ENCODE peak calls at places on chromosomes 5 and 9, in seven cellular contexts. G, R, K, Z, Q, D and U are unnamed samples.

GRCh38 chr9:37966443-37967271 is 62.7 kb upstream of the SLC25A51 start:
- DNase-seq in G (no peak), R (no peak), K (no peak), Z (peak; percentile 26), Q (no peak), D (no peak), U (no peak)

GRCh38 chr5:126998201-126998631 is 32.1 kb downstream of the MARCHF3 start:
- DNase-seq in G (peak; percentile 70), R (no peak), K (no peak), Z (no peak), Q (no peak), D (peak; percentile 44), U (peak; percentile 50)

GRCh38 chr9:135278586-135278985 is 191.1 kb downstream of the OLFM1 start:
- DNase-seq in G (no peak), R (no peak), K (no peak), Z (no peak), Q (no peak), D (no peak), U (no peak)

GRCh38 chr5:125198270-125198974 is 452.0 kb upstream of the ZNF608 start:
- DNase-seq in G (peak; percentile 63), R (no peak), K (peak; percentile 57), Z (peak; percentile 68), Q (peak; percentile 55), D (no peak), U (no peak)

GRCh38 chr9:91374939-91375338 is 13.2 kb upstream of the AUH start:
- DNase-seq in G (peak; percentile 85), R (no peak), K (no peak), Z (no peak), Q (no peak), D (no peak), U (no peak)

GRCh38 chr9:131429121-131430012 is 35.5 kb downstream of the PRRC2B start:
- DNase-seq in G (no peak), R (no peak), K (no peak), Z (no peak), Q (no peak), D (no peak), U (no peak)

GRCh38 chr5:37043693-37044092 is 167.1 kb downstream of the NIPBL start:
- DNase-seq in G (no peak), R (no peak), K (no peak), Z (no peak), Q (no peak), D (no peak), U (no peak)

GRCh38 chr5:65262094-65262493 is 219.6 kb downstream of the ADAMTS6 start:
- DNase-seq in G (no peak), R (no peak), K (no peak), Z (no peak), Q (peak; percentile 18), D (no peak), U (no peak)

GRCh38 chr5:132495063-132495671 is 4.6 kb upstream of the IRF1 start:
- DNase-seq in G (no peak), R (no peak), K (no peak), Z (no peak), Q (no peak), D (no peak), U (no peak)

GRCh38 chr9:73531658-73532057 is 380.0 kb downstream of the ANXA1 start:
- DNase-seq in G (no peak), R (no peak), K (no peak), Z (no peak), Q (no peak), D (peak; percentile 4), U (peak; percentile 4)

GRCh38 chr5:98206566-98206965 is 566.9 kb upstream of the RGMB start:
- DNase-seq in G (no peak), R (no peak), K (no peak), Z (no peak), Q (no peak), D (no peak), U (no peak)

GRCh38 chr9:97759611-97760288 is 62.6 kb upstream of the XPA start:
- DNase-seq in G (peak; percentile 22), R (no peak), K (no peak), Z (no peak), Q (no peak), D (no peak), U (no peak)

GRCh38 chr9:85377751-85378289 is 363.9 kb downstream of the AGTPBP1 start:
- DNase-seq in G (no peak), R (no peak), K (no peak), Z (no peak), Q (no peak), D (no peak), U (no peak)

GRCh38 chr9:81052846-81053245 is 636.5 kb downstream of the TLE1 start:
- DNase-seq in G (peak; percentile 1), R (no peak), K (no peak), Z (no peak), Q (no peak), D (no peak), U (no peak)

GRCh38 chr5:58240286-58240685 is 219.6 kb downstream of the PLK2 start:
- DNase-seq in G (peak; percentile 53), R (no peak), K (no peak), Z (no peak), Q (no peak), D (no peak), U (no peak)

GRCh38 chr5:150289551-150290390 is at the start of gene CAMK2A:
- DNase-seq in G (no peak), R (no peak), K (no peak), Z (no peak), Q (no peak), D (no peak), U (no peak)

GRCh38 chr9:31185831-31186230 is 1198.6 kb upstream of the ACO1 start:
- DNase-seq in G (no peak), R (no peak), K (no peak), Z (no peak), Q (no peak), D (no peak), U (no peak)

GRCh38 chr9:134570151-134570621 is 71.4 kb upstream of the COL5A1 start:
- DNase-seq in G (peak; percentile 73), R (no peak), K (no peak), Z (no peak), Q (no peak), D (no peak), U (no peak)

GRCh38 chr5:60844429-60844890 is 391 bp upstream of the ELOVL7 start:
- DNase-seq in G (no peak), R (no peak), K (no peak), Z (no peak), Q (no peak), D (no peak), U (no peak)

GRCh38 chr9:70563437-70564204 is 149.2 kb upstream of the KLF9 start:
- DNase-seq in G (peak; percentile 94), R (no peak), K (no peak), Z (peak; percentile 56), Q (no peak), D (peak; percentile 64), U (peak; percentile 72)

GRCh38 chr9:91694081-91694870 is 255.8 kb downstream of the ROR2 start:
- DNase-seq in G (no peak), R (no peak), K (no peak), Z (no peak), Q (no peak), D (no peak), U (no peak)

GRCh38 chr5:76582252-76583162 is 40.7 kb downstream of the F2RL2 start:
- DNase-seq in G (no peak), R (no peak), K (no peak), Z (no peak), Q (no peak), D (peak; percentile 32), U (peak; percentile 37)

GRCh38 chr9:137813651-137814415 is 63.7 kb upstream of the CACNA1B start:
- DNase-seq in G (no peak), R (no peak), K (no peak), Z (no peak), Q (no peak), D (no peak), U (no peak)

GRCh38 chr5:72065751-72066255 is 41.5 kb upstream of the MAP1B start:
- DNase-seq in G (peak; percentile 32), R (no peak), K (peak; percentile 67), Z (no peak), Q (no peak), D (no peak), U (no peak)

GRCh38 chr5:177462021-177462670 is 11.3 kb downstream of the DBN1 start:
- DNase-seq in G (no peak), R (no peak), K (no peak), Z (no peak), Q (no peak), D (no peak), U (no peak)

GRCh38 chr5:54387659-54388232 is 67.8 kb upstream of the HSPB3 start:
- DNase-seq in G (peak; percentile 37), R (no peak), K (no peak), Z (no peak), Q (no peak), D (peak; percentile 32), U (no peak)

GRCh38 chr9:127117801-127118200 is 4.6 kb downstream of the ANGPTL2 start:
- DNase-seq in G (no peak), R (no peak), K (no peak), Z (no peak), Q (no peak), D (no peak), U (no peak)

GRCh38 chr9:113296796-113297558 is 6.2 kb downstream of the RNF183 start:
- DNase-seq in G (no peak), R (no peak), K (no peak), Z (no peak), Q (no peak), D (no peak), U (no peak)

GRCh38 chr9:135956798-135957166 is 4.4 kb downstream of the UBAC1 start:
- DNase-seq in G (no peak), R (no peak), K (no peak), Z (no peak), Q (peak; percentile 62), D (no peak), U (no peak)

GRCh38 chr5:142078251-142078650 is 30.3 kb upstream of the NDFIP1 start:
- DNase-seq in G (no peak), R (no peak), K (no peak), Z (no peak), Q (no peak), D (no peak), U (no peak)

GRCh38 chr9:128007566-128008138 is 26.9 kb upstream of the EEIG1 start:
- DNase-seq in G (peak; percentile 50), R (peak; percentile 80), K (no peak), Z (peak; percentile 82), Q (peak; percentile 26), D (peak; percentile 67), U (peak; percentile 63)

GRCh38 chr9:110623462-110624025 is 44.0 kb upstream of the SVEP1 start:
- DNase-seq in G (peak; percentile 60), R (no peak), K (peak; percentile 48), Z (no peak), Q (no peak), D (peak; percentile 27), U (peak; percentile 46)

GRCh38 chr9:131743501-131743900 is 3.6 kb upstream of the RAPGEF1 start:
- DNase-seq in G (peak; percentile 31), R (no peak), K (no peak), Z (no peak), Q (no peak), D (no peak), U (no peak)

GRCh38 chr9:121593066-121593465 is 58.4 kb upstream of the DAB2IP start:
- DNase-seq in G (peak; percentile 13), R (no peak), K (no peak), Z (no peak), Q (no peak), D (no peak), U (no peak)

GRCh38 chr9:92988215-92988731 is 41.0 kb downstream of the FGD3 start:
- DNase-seq in G (no peak), R (no peak), K (no peak), Z (no peak), Q (no peak), D (no peak), U (no peak)

GRCh38 chr5:11904270-11904906 is at the start of gene CTNND2:
- DNase-seq in G (no peak), R (no peak), K (peak; percentile 83), Z (no peak), Q (no peak), D (peak; percentile 12), U (no peak)